ENCODE peak calls at places on chromosomes 2 and 18, in four cellular contexts. K is GM23338, F is Peyer's patch, P is neural progenitor cell. O is an unnamed sample.

GRCh38 chr2:173191601-173192000 is 116.0 kb downstream of the MAP3K20 start:
- DNase-seq in K (peak), F (no peak), P (peak), O (peak)

GRCh38 chr2:42103829-42104228 is 56.0 kb downstream of the PKDCC start:
- DNase-seq in K (peak), F (no peak), P (no peak), O (no peak)

GRCh38 chr2:170881840-170882239 is 47.2 kb upstream of the GORASP2 start:
- DNase-seq in K (no peak), F (no peak), P (no peak), O (no peak)

GRCh38 chr2:224036731-224037376 is 2.2 kb downstream of the SERPINE2 start:
- DNase-seq in K (no peak), F (no peak), P (no peak), O (peak)

GRCh38 chr2:155145758-155146229 is 447.3 kb downstream of the KCNJ3 start:
- DNase-seq in K (no peak), F (no peak), P (peak), O (no peak)

GRCh38 chr2:60446413-60447358 is 106.8 kb downstream of the BCL11A start:
- DNase-seq in K (no peak), F (no peak), P (no peak), O (no peak)

GRCh38 chr2:133026536-133027177 is 356.7 kb upstream of the LYPD1 start:
- DNase-seq in K (peak), F (no peak), P (peak), O (no peak)

GRCh38 chr18:59646228-59646945 is 50.8 kb downstream of the CCBE1 start:
- DNase-seq in K (peak), F (no peak), P (no peak), O (no peak)

GRCh38 chr2:104215269-104216161 is 638.4 kb upstream of the POU3F3 start:
- DNase-seq in K (peak), F (no peak), P (peak), O (no peak)

GRCh38 chr2:1968222-1968987 is 224.1 kb upstream of the PXDN start:
- DNase-seq in K (no peak), F (no peak), P (no peak), O (no peak)

GRCh38 chr2:96993367-96993766 is 7.0 kb upstream of the FAM178B start:
- DNase-seq in K (no peak), F (no peak), P (no peak), O (no peak)

GRCh38 chr2:188524519-188525113 is 232.9 kb downstream of the GULP1 start:
- DNase-seq in K (peak), F (peak), P (peak), O (peak)

GRCh38 chr2:176370423-176370822 is 101.2 kb downstream of the MTX2 start:
- DNase-seq in K (no peak), F (no peak), P (no peak), O (no peak)

GRCh38 chr2:210195066-210195852 is 24.1 kb upstream of the KANSL1L start:
- DNase-seq in K (peak), F (no peak), P (peak), O (peak)

GRCh38 chr2:12928197-12928596 is 211.5 kb downstream of the TRIB2 start:
- DNase-seq in K (no peak), F (no peak), P (no peak), O (peak)

GRCh38 chr18:66872277-66872676 is 268.4 kb upstream of the CDH19 start:
- DNase-seq in K (peak), F (no peak), P (no peak), O (no peak)

GRCh38 chr2:43218550-43219382 is 7.6 kb downstream of the ZFP36L2 start:
- DNase-seq in K (peak), F (peak), P (no peak), O (peak)

GRCh38 chr2:196096264-196096663 is 27.6 kb upstream of the DNAH7 start:
- DNase-seq in K (no peak), F (no peak), P (no peak), O (no peak)

GRCh38 chr2:46181789-46182530 is 115.2 kb upstream of the EPAS1 start:
- DNase-seq in K (no peak), F (peak), P (no peak), O (peak)

GRCh38 chr18:8937112-8937641 is 165.3 kb upstream of the NDUFV2 start:
- DNase-seq in K (peak), F (no peak), P (no peak), O (peak)

GRCh38 chr2:73970850-73971471 is 13.7 kb upstream of the TET3 start:
- DNase-seq in K (peak), F (peak), P (no peak), O (peak)

GRCh38 chr18:75097491-75098225 is 111.3 kb downstream of the PTGR3 start:
- DNase-seq in K (no peak), F (peak), P (no peak), O (no peak)

GRCh38 chr2:10570076-10570475 is 119.7 kb downstream of the NOL10 start:
- DNase-seq in K (no peak), F (no peak), P (no peak), O (no peak)

GRCh38 chr2:165886487-165887146 is 67.0 kb downstream of the TTC21B start:
- DNase-seq in K (no peak), F (no peak), P (no peak), O (no peak)

GRCh38 chr2:86789687-86790133 is 1.0 kb downstream of the CD8A start:
- DNase-seq in K (peak), F (no peak), P (no peak), O (no peak)

GRCh38 chr18:10162340-10162739 is 248.5 kb downstream of the VAPA start:
- DNase-seq in K (no peak), F (no peak), P (no peak), O (no peak)

GRCh38 chr2:74379851-74380789 is at the start of gene DCTN1:
- DNase-seq in K (peak), F (peak), P (peak), O (peak)

GRCh38 chr2:158300394-158300793 is 156.2 kb downstream of the CCDC148 start:
- DNase-seq in K (no peak), F (no peak), P (no peak), O (no peak)

GRCh38 chr2:76612764-76613163 is 902.0 kb upstream of the GCFC2 start:
- DNase-seq in K (no peak), F (no peak), P (no peak), O (no peak)

GRCh38 chr18:79947881-79948610 is 3.4 kb downstream of the SLC66A2 start:
- DNase-seq in K (no peak), F (peak), P (no peak), O (no peak)

GRCh38 chr2:118865106-118865505 is 17.7 kb upstream of the EN1 start:
- DNase-seq in K (peak), F (no peak), P (peak), O (peak)

GRCh38 chr18:9612989-9613388 is 1.4 kb downstream of the PPP4R1 start:
- DNase-seq in K (no peak), F (no peak), P (no peak), O (no peak)

GRCh38 chr18:2547477-2548087 is 23.7 kb downstream of the METTL4 start:
- DNase-seq in K (peak), F (no peak), P (peak), O (peak)

GRCh38 chr18:35178260-35178659 is 62.6 kb upstream of the ZNF397 start:
- DNase-seq in K (no peak), F (no peak), P (no peak), O (peak)

GRCh38 chr18:44238449-44238848 is 442.2 kb upstream of the SETBP1 start:
- DNase-seq in K (no peak), F (no peak), P (no peak), O (no peak)

GRCh38 chr2:220188031-220188430 is 560.6 kb downstream of the SLC4A3 start:
- DNase-seq in K (no peak), F (no peak), P (no peak), O (peak)

GRCh38 chr2:220194630-220195029 is 567.2 kb downstream of the SLC4A3 start:
- DNase-seq in K (no peak), F (no peak), P (no peak), O (no peak)

GRCh38 chr2:220191031-220191430 is 563.6 kb downstream of the SLC4A3 start:
- DNase-seq in K (no peak), F (no peak), P (no peak), O (no peak)

GRCh38 chr2:220191737-220192136 is 564.3 kb downstream of the SLC4A3 start:
- DNase-seq in K (no peak), F (no peak), P (no peak), O (no peak)

DNA sequence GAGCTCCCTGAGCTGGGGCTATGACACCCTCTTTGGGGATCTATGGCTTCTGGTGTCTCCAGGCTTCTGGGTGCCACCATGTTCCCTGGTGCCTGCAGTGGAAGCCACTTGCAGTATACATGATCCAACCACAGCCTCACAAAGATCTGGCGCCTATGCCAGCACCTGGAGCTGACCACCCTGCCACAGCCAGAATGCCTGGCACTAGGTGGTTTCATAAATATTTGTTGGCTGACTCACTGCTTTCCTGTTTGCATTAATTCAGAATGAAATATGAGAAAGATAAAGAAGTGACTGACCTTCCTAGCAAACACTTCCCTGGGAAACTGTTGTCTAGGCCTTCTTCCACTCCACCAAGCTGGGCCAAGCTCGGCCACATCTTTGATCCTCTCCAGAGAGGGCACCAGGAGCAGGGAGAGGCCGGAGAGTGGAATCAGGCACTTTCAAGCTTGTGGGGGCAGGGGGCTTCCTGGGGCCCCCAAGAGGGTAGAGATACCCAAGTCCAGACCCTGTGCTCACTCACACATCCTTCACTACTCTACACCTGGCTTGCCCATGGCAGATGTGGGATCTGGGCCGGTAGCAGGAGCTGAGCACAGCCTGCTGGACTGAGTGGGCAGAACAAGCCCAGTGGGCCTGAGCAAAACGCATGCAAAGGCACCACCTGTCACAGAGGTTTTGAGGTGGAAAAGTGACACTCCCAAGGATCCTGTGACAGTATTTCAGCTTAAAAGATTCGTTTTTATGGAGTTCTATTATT is 565.7 kb downstream of the SLC4A3 start:
- DNase-seq in K (no peak), F (no peak), P (no peak), O (peak)
- TF ChIP-seq CTCF in K (no peak), F (no peak), P (no peak), O (no peak)

GRCh38 chr18:7122376-7122775 is 4.8 kb upstream of the LAMA1 start:
- DNase-seq in K (no peak), F (no peak), P (no peak), O (no peak)

GRCh38 chr18:7116832-7117389 is 686 bp downstream of the LAMA1 start:
- DNase-seq in K (peak), F (no peak), P (peak), O (no peak)

GRCh38 chr18:7116001-7116831 is 1.4 kb downstream of the LAMA1 start:
- DNase-seq in K (peak), F (no peak), P (peak), O (peak)

GRCh38 chr18:7117390-7118355 is at the start of gene LAMA1:
- DNase-seq in K (peak), F (no peak), P (peak), O (no peak)
- H3K4me3 ChIP-seq in K (peak), F (no peak), P (peak), O (peak)

DNA sequence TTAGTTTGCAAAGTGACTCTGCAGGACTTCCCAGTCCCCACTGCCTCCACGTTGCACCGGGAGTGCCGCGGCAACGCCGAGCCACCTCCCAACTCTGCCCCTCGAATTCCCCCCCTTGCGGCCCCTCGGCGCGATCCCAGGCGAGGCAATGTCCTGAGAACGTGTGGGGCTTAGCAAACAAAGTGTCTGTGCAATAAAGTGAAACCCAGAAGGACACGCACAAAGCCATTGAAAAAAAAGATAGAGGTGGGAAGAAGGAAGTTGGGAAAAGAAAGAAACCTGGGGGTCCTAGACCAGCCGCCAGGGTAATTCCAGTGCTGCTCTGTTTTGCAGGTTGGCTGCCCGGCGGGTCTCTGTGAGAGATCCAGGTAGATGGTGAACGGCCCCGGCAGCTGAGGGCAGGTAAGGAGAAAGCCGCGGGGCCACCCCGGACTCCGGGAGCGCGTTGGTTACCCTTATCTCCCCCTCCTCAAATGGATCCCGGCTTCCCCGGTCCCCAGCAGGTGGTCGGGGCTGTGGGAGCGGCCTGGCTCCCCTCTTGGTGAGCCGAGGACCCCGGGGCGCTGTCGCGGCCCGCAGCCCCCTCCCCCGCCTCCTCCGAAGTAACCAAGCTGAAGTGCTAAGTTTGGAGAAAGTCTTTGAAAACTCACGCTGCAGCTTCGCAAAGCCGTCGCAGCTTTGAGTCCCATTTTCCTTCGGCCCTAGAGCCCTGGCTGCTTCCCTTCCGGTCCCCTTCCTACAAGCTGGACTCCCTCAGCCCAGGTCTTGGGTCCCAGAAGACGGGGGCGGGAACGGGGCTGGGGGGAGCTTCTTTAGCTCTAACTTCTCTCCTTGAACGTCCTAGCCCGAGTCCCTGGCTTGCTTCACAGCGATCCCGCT is 525 bp downstream of the OTX1 start:
- DNase-seq in K (peak), F (no peak), P (peak), O (no peak)
- TF ChIP-seq CTCF in K (peak), F (no peak), P (peak), O (no peak)

DNA sequence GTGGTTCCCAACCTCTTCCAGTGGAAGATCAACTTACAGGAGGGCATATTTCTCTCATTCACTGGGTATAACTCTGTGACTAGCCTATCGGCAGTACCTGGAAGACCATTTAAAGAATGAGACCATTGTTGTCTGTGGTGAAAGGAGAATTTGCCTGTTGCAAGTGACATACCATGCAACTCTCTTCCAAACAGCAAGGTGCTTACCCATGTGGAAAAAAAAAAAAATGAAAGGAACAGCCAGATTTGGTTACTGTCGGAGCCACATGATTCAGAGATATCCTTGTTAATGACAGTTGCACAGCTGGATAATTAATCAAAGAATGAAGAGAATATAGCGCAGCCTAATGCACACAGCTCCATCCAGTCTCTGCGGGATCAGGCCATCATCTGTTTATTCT is 141.7 kb downstream of the HRH4 start:
- DNase-seq in K (no peak), F (no peak), P (no peak), O (no peak)
- H3K4me3 ChIP-seq in K (no peak), F (no peak), P (no peak), O (no peak)

DNA sequence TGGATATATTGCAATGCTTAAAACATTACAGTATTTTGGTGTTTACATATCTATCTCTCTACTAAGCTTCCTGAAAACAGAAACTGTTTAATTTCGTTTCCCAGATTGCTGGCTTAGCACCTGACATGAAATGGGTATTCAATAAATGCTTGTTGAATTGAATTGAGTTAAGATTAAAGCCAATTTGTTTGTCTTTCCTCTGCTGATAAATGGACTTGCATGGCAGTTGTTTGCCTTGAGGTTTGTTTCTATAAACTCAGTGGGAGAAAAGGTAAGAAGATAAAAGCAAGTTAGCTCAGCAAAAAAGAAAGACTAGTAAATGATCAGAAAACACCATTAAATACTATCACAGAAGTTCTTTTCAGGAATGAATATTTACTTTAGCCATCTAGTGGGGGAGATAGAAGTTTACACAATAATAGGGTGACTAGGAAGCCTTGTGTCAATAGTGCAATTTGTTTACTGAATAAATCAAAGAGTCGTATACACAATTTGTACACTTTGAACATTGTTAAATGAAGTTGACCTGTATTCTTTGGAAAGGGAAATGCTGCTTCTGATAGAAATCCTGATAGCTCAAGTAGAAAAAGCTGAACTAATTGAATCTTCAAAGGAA is 754.5 kb upstream of the FAM98A start:
- DNase-seq in K (no peak), F (no peak), P (no peak), O (no peak)
- TF ChIP-seq CTCF in K (no peak), F (no peak), P (no peak), O (no peak)

GRCh38 chr2:18132697-18133096 is 254.2 kb downstream of the KCNS3 start:
- DNase-seq in K (no peak), F (no peak), P (no peak), O (peak)
- H3K4me3 ChIP-seq in K (no peak), F (no peak), P (no peak), O (no peak)

DNA sequence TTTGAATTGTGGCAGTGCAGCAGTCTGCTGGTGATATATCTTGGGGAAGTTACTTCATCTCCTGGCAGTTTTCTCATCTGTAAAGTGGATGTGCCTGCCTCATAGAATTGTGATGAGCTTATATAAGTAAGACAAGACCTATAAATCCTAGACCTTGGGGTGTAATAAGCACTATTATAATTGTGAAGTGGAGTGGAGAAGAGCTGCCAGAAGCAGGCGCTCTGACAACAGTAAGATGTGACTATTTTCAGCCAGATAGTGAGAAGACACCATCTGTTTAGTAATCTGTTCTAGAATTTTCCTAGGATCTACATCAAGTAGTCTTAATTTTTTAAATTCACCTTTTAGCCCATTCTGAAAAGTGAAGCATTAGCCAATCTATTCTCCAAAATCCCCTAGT is 85.6 kb upstream of the TSPYL6 start:
- DNase-seq in K (peak), F (no peak), P (no peak), O (peak)
- TF ChIP-seq CTCF in K (peak), F (no peak), P (peak), O (peak)

GRCh38 chr2:231203087-231203486 is 4.7 kb downstream of the ARMC9 start:
- DNase-seq in K (no peak), F (no peak), P (no peak), O (no peak)

GRCh38 chr2:231198291-231199173 is at the start of gene ARMC9:
- DNase-seq in K (peak), F (peak), P (peak), O (peak)

GRCh38 chr2:231199219-231199618 is 788 bp downstream of the ARMC9 start:
- DNase-seq in K (no peak), F (no peak), P (no peak), O (peak)

GRCh38 chr2:231201475-231201814 is 3.0 kb downstream of the ARMC9 start:
- DNase-seq in K (no peak), F (no peak), P (no peak), O (no peak)

DNA sequence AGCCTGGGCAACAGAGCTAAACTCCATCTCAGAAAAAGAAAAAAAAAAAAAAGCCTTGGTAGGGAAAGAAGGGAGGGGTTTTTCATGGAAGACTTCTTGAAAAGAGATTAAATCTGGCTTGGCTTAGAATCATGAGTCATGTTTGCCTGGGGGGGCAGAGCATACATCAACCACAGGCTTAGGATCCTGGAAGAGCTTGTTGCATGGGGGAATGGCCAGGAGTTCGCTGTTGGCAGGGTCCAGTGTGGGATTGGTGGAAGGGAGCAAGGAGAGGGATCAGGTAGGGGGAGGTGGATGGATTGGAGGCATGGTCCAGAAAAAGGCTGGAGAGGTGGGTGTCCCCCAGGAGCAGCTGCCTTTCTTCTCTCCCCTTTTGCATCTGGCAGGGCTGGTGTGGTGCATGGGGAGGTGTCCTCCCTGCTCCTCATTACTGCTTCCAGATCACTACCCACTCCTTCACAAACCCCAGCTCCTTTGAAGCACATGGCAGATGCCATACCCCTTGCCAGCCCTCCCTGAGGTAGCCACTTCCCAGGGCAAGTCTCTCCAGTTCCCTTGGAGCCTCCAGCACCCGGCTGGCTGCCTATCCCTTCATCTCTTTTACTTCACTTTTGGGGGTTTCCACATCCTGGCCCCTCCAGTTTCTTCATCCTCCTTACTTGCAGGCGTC is 2.5 kb downstream of the ARMC9 start:
- DNase-seq in K (no peak), F (no peak), P (no peak), O (peak)
- H3K4me3 ChIP-seq in K (no peak), F (no peak), P (no peak), O (peak)

O was measured in fibroblast of villous mesenchyme.